ENCODE peak calls at places on chromosomes 2 and 18, in nine cellular contexts. H is dorsolateral prefrontal cortex; I is psoas muscle; G is effector memory CD4-positive, alpha-beta T cell; A is spleen; T is endothelial cell of umbilical vein; B is mesendoderm; R is PC-3; W is CD8-positive, alpha-beta memory T cell. S is an unnamed sample.

GRCh38 chr2:39435254-39435653 is 1.8 kb downstream of the MAP4K3 start:
- DNase-seq in I (no peak), B (peak), W (no peak), T (no peak), R (no peak), G (no peak), A (no peak), H (peak), S (no peak)

GRCh38 chr2:10398496-10398895 is 49.6 kb downstream of the ODC1 start:
- DNase-seq in I (no peak), H (no peak), G (no peak), W (no peak), A (peak), T (no peak), R (no peak), B (no peak), S (no peak)

GRCh38 chr2:152600051-152600657 is 117.1 kb downstream of the PRPF40A start:
- DNase-seq in G (no peak), T (no peak), I (no peak), H (no peak), B (no peak), W (no peak), A (no peak), R (no peak), S (no peak)

GRCh38 chr18:11859903-11860407 is 8.7 kb downstream of the CHMP1B start:
- DNase-seq in B (peak), I (no peak), G (no peak), A (peak), W (no peak), H (no peak), R (peak), T (peak), S (no peak)

GRCh38 chr18:69617888-69618287 is 217.2 kb downstream of the DOK6 start:
- DNase-seq in G (no peak), I (no peak), R (no peak), W (no peak), H (no peak), A (no peak), T (no peak), B (no peak), S (no peak)

GRCh38 chr2:207093234-207093633 is 72.5 kb downstream of the KLF7 start:
- DNase-seq in G (no peak), I (no peak), T (no peak), W (no peak), B (no peak), R (no peak), H (no peak), A (no peak), S (no peak)

GRCh38 chr2:128754246-128754724 is 435.6 kb upstream of the HS6ST1 start:
- DNase-seq in W (no peak), T (no peak), I (no peak), R (no peak), A (peak), H (peak), B (no peak), G (no peak), S (no peak)

GRCh38 chr2:62895632-62896009 is 155.0 kb upstream of the OTX1 start:
- DNase-seq in B (no peak), R (peak), W (no peak), G (no peak), I (no peak), H (no peak), A (no peak), T (no peak), S (no peak)

GRCh38 chr2:137345994-137346393 is 580.6 kb downstream of the THSD7B start:
- DNase-seq in A (no peak), H (no peak), G (no peak), T (no peak), R (no peak), B (no peak), I (no peak), W (no peak), S (no peak)

GRCh38 chr2:231942180-231942579 is 16.0 kb upstream of the NPPC start:
- DNase-seq in H (no peak), R (no peak), A (no peak), W (no peak), T (no peak), I (no peak), B (no peak), G (no peak), S (no peak)

GRCh38 chr18:10495936-10496335 is 29.9 kb upstream of the NAPG start:
- DNase-seq in I (no peak), B (no peak), A (no peak), R (no peak), G (no peak), W (no peak), H (no peak), T (no peak), S (no peak)

GRCh38 chr2:151730242-151730975 is 3.9 kb downstream of the NEB start:
- DNase-seq in B (peak), G (no peak), I (no peak), R (no peak), H (no peak), T (no peak), A (no peak), W (no peak), S (no peak)

GRCh38 chr2:25371253-25372241 is 29.8 kb upstream of the DNMT3A start:
- DNase-seq in A (peak), G (no peak), H (no peak), R (no peak), T (no peak), B (peak), W (no peak), I (no peak), S (no peak)

GRCh38 chr2:159010340-159010739 is 41.9 kb downstream of the TANC1 start:
- DNase-seq in I (no peak), H (no peak), A (peak), G (no peak), T (peak), R (peak), B (peak), W (no peak), S (no peak)

GRCh38 chr18:47987456-47987735 is 56.9 kb upstream of the SMAD2 start:
- DNase-seq in H (no peak), W (no peak), T (peak), B (no peak), G (no peak), R (no peak), I (no peak), A (no peak), S (no peak)

GRCh38 chr2:136582631-136583205 is 182.6 kb upstream of the THSD7B start:
- DNase-seq in B (peak), H (no peak), G (no peak), A (no peak), I (no peak), R (peak), T (no peak), W (no peak), S (peak)

GRCh38 chr2:126843046-126843445 is 55.6 kb upstream of the TEX51 start:
- DNase-seq in T (no peak), H (no peak), I (no peak), W (no peak), G (no peak), A (no peak), R (no peak), B (no peak), S (no peak)

GRCh38 chr18:5543036-5543671 is 643 bp downstream of the EPB41L3 start:
- DNase-seq in G (no peak), H (peak), R (no peak), A (peak), T (peak), I (peak), B (peak), W (no peak), S (no peak)

GRCh38 chr18:25187582-25188291 is 164.2 kb downstream of the ZNF521 start:
- DNase-seq in H (no peak), I (no peak), T (no peak), B (no peak), G (no peak), A (no peak), W (no peak), R (no peak), S (no peak)

GRCh38 chr2:133607679-133608078 is 39.4 kb upstream of the NCKAP5 start:
- DNase-seq in I (no peak), H (no peak), B (no peak), R (no peak), W (no peak), T (peak), G (no peak), A (no peak), S (no peak)

GRCh38 chr2:166127217-166128155 is at the start of gene SCN1A:
- DNase-seq in A (no peak), T (peak), I (no peak), B (peak), H (no peak), R (peak), W (peak), G (no peak), S (no peak)

GRCh38 chr18:13914170-13914569 is 1.2 kb downstream of the MC2R start:
- DNase-seq in A (no peak), T (no peak), I (no peak), H (no peak), W (no peak), B (no peak), G (no peak), R (no peak), S (no peak)

GRCh38 chr18:10455726-10456453 is 1.5 kb downstream of the APCDD1 start:
- DNase-seq in W (no peak), A (no peak), T (no peak), H (no peak), R (no peak), B (peak), I (no peak), G (no peak), S (peak)

GRCh38 chr2:154686162-154686561 is 12.3 kb upstream of the KCNJ3 start:
- DNase-seq in A (no peak), H (no peak), T (no peak), I (no peak), R (peak), W (no peak), B (peak), G (no peak), S (no peak)

GRCh38 chr18:78126106-78126505 is 853.5 kb upstream of the SALL3 start:
- DNase-seq in G (no peak), B (no peak), T (no peak), H (no peak), W (no peak), R (no peak), I (no peak), A (no peak), S (no peak)

GRCh38 chr2:238287702-238288649 is at the start of gene PER2:
- DNase-seq in H (peak), G (peak), W (peak), T (peak), I (peak), B (peak), R (peak), A (peak), S (peak)
- H3K4me3 ChIP-seq in H (peak), G (peak), W (peak), T (peak), I (peak), B (peak), R (peak), A (peak), S (peak)

GRCh38 chr2:150110548-150110947 is 376.9 kb downstream of the RND3 start:
- DNase-seq in R (no peak), A (no peak), B (no peak), G (no peak), W (no peak), I (no peak), T (no peak), H (no peak), S (no peak)

GRCh38 chr2:150107816-150108215 is 379.7 kb downstream of the RND3 start:
- DNase-seq in B (no peak), W (no peak), I (no peak), T (no peak), H (no peak), R (peak), A (no peak), G (no peak), S (no peak)

GRCh38 chr2:150109028-150109427 is 378.4 kb downstream of the RND3 start:
- DNase-seq in B (no peak), G (no peak), R (no peak), W (no peak), I (no peak), H (no peak), A (no peak), T (no peak), S (no peak)

DNA sequence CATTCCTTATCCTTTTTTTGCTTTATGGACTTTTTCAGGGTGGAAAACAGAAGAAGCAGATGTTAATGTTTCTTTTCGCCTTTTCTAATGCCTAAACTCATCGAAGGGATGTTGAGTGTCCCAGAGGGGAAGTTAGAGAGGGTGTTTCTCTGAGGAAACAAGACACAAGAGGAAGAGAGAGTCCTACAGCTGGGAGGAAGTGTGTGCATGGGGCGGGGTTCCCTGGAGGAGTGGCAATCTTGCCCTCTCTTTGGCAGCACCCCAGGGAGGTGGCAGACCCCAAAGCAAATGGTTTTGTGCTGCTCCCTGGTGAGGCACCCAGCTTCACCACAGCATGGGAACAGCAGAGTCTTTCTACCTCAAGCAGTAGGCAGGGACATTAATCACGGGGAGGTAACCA is 377.6 kb downstream of the RND3 start:
- DNase-seq in W (no peak), R (no peak), B (no peak), I (peak), A (no peak), T (no peak), G (no peak), H (no peak), S (no peak)
- H3K27ac ChIP-seq in W (no peak), R (no peak), B (no peak), I (no peak), A (no peak), T (no peak), G (no peak), H (no peak), S (no peak)

DNA sequence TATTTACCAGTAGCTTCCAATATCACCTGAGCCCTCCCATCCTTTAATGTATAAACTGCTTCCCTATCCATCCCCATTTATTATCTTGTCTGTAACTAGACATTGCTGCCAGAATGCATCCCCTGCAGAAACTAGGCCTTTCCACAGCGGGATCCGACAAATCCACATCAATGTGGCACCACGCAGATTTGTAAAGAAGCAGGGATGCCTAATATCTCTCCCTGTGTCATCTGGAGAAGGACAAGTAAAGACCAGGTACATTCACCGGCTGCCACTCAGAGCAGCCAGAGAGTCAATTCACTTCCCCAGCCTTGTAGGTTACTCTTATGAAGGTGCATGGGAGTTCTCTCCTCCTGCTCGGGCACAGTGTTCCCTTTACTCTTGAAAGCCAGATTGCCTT is 98.8 kb upstream of the MAP3K20 start:
- DNase-seq in G (no peak), W (no peak), A (no peak), R (no peak), I (no peak), H (no peak), B (no peak), T (no peak), S (no peak)
- H3K4me3 ChIP-seq in G (no peak), W (no peak), A (no peak), R (no peak), I (no peak), H (no peak), B (no peak), T (no peak), S (no peak)

GRCh38 chr18:57670046-57670445 is 48.4 kb upstream of the NARS1 start:
- DNase-seq in W (no peak), I (no peak), G (no peak), H (no peak), A (no peak), R (no peak), B (no peak), T (peak), S (no peak)
- H3K27ac ChIP-seq in W (no peak), I (no peak), G (no peak), H (no peak), A (no peak), R (no peak), B (no peak), T (no peak), S (no peak)

GRCh38 chr2:85436836-85437487 is 18.4 kb downstream of the SH2D6 start:
- DNase-seq in G (no peak), B (no peak), W (no peak), T (no peak), H (no peak), I (no peak), R (no peak), A (peak), S (no peak)
- H3K4me3 ChIP-seq in G (peak), B (no peak), W (no peak), T (no peak), H (peak), I (peak), R (no peak), A (peak), S (no peak)

GRCh38 chr2:106972782-106973181 is 86.8 kb upstream of the ST6GAL2 start:
- DNase-seq in I (no peak), B (no peak), T (no peak), W (no peak), A (no peak), G (no peak), H (no peak), R (no peak), S (no peak)
- H3K27ac ChIP-seq in I (no peak), B (no peak), T (no peak), W (no peak), A (no peak), G (no peak), H (no peak), R (no peak), S (no peak)

DNA sequence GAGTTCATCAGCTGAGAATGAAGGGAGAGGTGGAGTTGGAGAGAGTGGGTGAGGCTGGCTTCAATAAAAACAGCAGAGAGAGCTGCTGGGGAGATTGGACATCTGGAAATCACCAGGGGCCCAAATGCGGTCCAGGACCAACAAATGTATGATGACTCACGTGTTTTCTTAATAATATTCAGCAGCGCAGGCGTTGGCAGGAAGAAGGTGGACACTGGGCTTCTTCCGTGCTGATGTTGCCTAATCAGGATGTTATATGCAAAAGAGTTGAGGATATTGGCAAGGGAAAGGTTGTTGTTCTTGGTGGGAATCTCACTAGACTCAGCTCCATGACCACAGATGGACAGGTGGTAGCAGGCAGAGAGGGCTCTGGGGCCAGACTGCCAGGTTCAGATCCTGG is 12.8 kb upstream of the PLA2R1 start:
- DNase-seq in A (no peak), T (peak), R (no peak), I (peak), H (no peak), G (no peak), B (no peak), W (no peak), S (no peak)
- H3K4me3 ChIP-seq in A (no peak), T (no peak), R (no peak), I (no peak), H (no peak), G (no peak), B (no peak), W (no peak), S (no peak)

GRCh38 chr2:226705965-226706364 is 93.7 kb downstream of the IRS1 start:
- DNase-seq in I (no peak), G (no peak), A (no peak), B (no peak), T (no peak), H (no peak), W (no peak), R (no peak), S (no peak)

GRCh38 chr2:226703501-226703900 is 96.1 kb downstream of the IRS1 start:
- DNase-seq in G (no peak), H (no peak), I (no peak), A (no peak), B (no peak), W (no peak), T (no peak), R (no peak), S (no peak)

GRCh38 chr2:226701052-226701451 is 98.6 kb downstream of the IRS1 start:
- DNase-seq in W (no peak), R (no peak), A (no peak), T (no peak), G (no peak), B (no peak), I (no peak), H (no peak), S (peak)

GRCh38 chr2:226707500-226707899 is 92.1 kb downstream of the IRS1 start:
- DNase-seq in A (no peak), W (no peak), I (no peak), G (no peak), H (no peak), B (no peak), T (no peak), R (no peak), S (no peak)

GRCh38 chr2:226705133-226705886 is 94.3 kb downstream of the IRS1 start:
- DNase-seq in T (no peak), W (no peak), A (no peak), G (no peak), R (no peak), H (no peak), I (no peak), B (no peak), S (no peak)
- H3K27ac ChIP-seq in T (no peak), W (no peak), A (no peak), G (no peak), R (no peak), H (no peak), I (no peak), B (no peak), S (no peak)